ENCODE peak calls at places on chromosomes 11 and 22, in five cellular contexts. A is neural crest cell; I is amygdala; V is IMR-90; F is activated effector memory CD4-positive, alpha-beta T cell treated with Interleukin-2 at 50 U/mL for 16 hours. N is an unnamed sample.

GRCh38 chr11:1226981-1227550 is 4.2 kb downstream of the MUC5B start:
- DNase-seq in A (no peak), I (no peak), V (peak; percentile 4), F (no peak), N (peak; percentile 18)

GRCh38 chr11:82682003-82682751 is 51.5 kb downstream of the FAM181B start:
- DNase-seq in A (no peak), I (peak; percentile 4), V (peak; percentile 75), F (no peak), N (peak; percentile 73)

GRCh38 chr11:19447150-19447566 is 206.4 kb upstream of the E2F8 start:
- DNase-seq in A (no peak), I (no peak), V (peak; percentile 60), F (no peak), N (peak; percentile 46)

GRCh38 chr11:75103380-75104026 is 6.8 kb upstream of the OR2AT4 start:
- DNase-seq in A (no peak), I (no peak), V (peak; percentile 86), F (no peak), N (peak; percentile 85)

GRCh38 chr22:27241430-27242110 is 560.0 kb downstream of the MN1 start:
- DNase-seq in A (no peak), I (peak; percentile 49), V (no peak), F (no peak), N (no peak)

GRCh38 chr11:38307455-38307854 is 1709.4 kb upstream of the RAG2 start:
- DNase-seq in A (no peak), I (no peak), V (no peak), F (no peak), N (no peak)

GRCh38 chr11:117663826-117664225 is 133.2 kb downstream of the DSCAML1 start:
- DNase-seq in A (no peak), I (peak; percentile 55), V (no peak), F (no peak), N (no peak)

GRCh38 chr11:9943346-9944110 is 279.7 kb downstream of the SWAP70 start:
- DNase-seq in A (no peak), I (no peak), V (peak; percentile 97), F (no peak), N (peak; percentile 58)

GRCh38 chr11:108093128-108093904 is 28.1 kb upstream of the ACAT1 start:
- DNase-seq in A (no peak), I (no peak), V (peak; percentile 78), F (no peak), N (peak; percentile 47)

GRCh38 chr22:37880668-37881440 is 25.2 kb upstream of the MICALL1 start:
- DNase-seq in A (no peak), I (peak; percentile 70), V (peak; percentile 84), F (no peak), N (peak; percentile 73)

GRCh38 chr11:35166369-35167360 is 27.7 kb downstream of the CD44 start:
- DNase-seq in A (no peak), I (peak; percentile 61), V (peak; percentile 93), F (no peak), N (peak; percentile 99)

GRCh38 chr11:25436326-25436725 is 895.6 kb upstream of the ANO3 start:
- DNase-seq in A (no peak), I (no peak), V (no peak), F (no peak), N (no peak)

GRCh38 chr11:125179895-125180294 is 15.3 kb downstream of the PKNOX2 start:
- DNase-seq in A (no peak), I (no peak), V (no peak), F (no peak), N (no peak)

GRCh38 chr11:47270331-47271271 is 668 bp downstream of the MADD start:
- DNase-seq in A (no peak), I (peak; percentile 8), V (peak; percentile 72), F (peak; percentile 14), N (peak; percentile 59)

GRCh38 chr11:7892751-7893356 is 38.2 kb downstream of the OR10A6 start:
- DNase-seq in A (no peak), I (no peak), V (peak; percentile 74), F (no peak), N (peak; percentile 83)

GRCh38 chr11:63769044-63769718 is 606 bp upstream of the ZFTA start:
- DNase-seq in A (peak; percentile 24), I (no peak), V (no peak), F (peak; percentile 13), N (peak; percentile 64)

GRCh38 chr22:50252081-50253045 is 1.3 kb upstream of the HDAC10 start:
- DNase-seq in A (peak; percentile 52), I (peak; percentile 48), V (peak; percentile 52), F (peak; percentile 64), N (peak; percentile 76)

GRCh38 chr11:96272542-96273306 is 70.3 kb downstream of the MAML2 start:
- DNase-seq in A (no peak), I (no peak), V (peak; percentile 51), F (no peak), N (no peak)

GRCh38 chr22:37414288-37414687 is 13.0 kb downstream of the ELFN2 start:
- DNase-seq in A (no peak), I (no peak), V (no peak), F (no peak), N (no peak)

GRCh38 chr11:14041040-14041439 is 78.5 kb downstream of the SPON1 start:
- DNase-seq in A (no peak), I (no peak), V (peak; percentile 22), F (no peak), N (peak; percentile 26)

GRCh38 chr22:23192558-23192957 is 12.2 kb downstream of the BCR start:
- DNase-seq in A (no peak), I (no peak), V (no peak), F (no peak), N (no peak)

GRCh38 chr22:40414838-40415505 is 44.6 kb downstream of the SGSM3 start:
- DNase-seq in A (no peak), I (no peak), V (no peak), F (no peak), N (no peak)

GRCh38 chr22:27719535-27720227 is 81.9 kb downstream of the MN1 start:
- DNase-seq in A (no peak), I (peak; percentile 20), V (peak; percentile 16), F (no peak), N (peak; percentile 4)

GRCh38 chr11:71946144-71946571 is 17.3 kb downstream of the RNF121 start:
- DNase-seq in A (no peak), I (no peak), V (peak; percentile 78), F (no peak), N (peak; percentile 72)

GRCh38 chr11:30873924-30874323 is 287.8 kb upstream of the MPPED2 start:
- DNase-seq in A (no peak), I (no peak), V (no peak), F (no peak), N (no peak)

GRCh38 chr11:61529537-61530225 is 21.1 kb downstream of the LRRC10B start:
- DNase-seq in A (no peak), I (no peak), V (no peak), F (no peak), N (no peak)

GRCh38 chr11:78773077-78773476 is 198.4 kb upstream of the NARS2 start:
- DNase-seq in A (no peak), I (no peak), V (peak; percentile 71), F (no peak), N (no peak)

GRCh38 chr11:64675417-64676252 is 47.4 kb downstream of the NRXN2 start:
- DNase-seq in A (no peak), I (peak; percentile 81), V (peak; percentile 82), F (no peak), N (peak; percentile 65)

GRCh38 chr11:22927793-22928192 is 67.5 kb upstream of the CCDC179 start:
- DNase-seq in A (no peak), I (no peak), V (no peak), F (no peak), N (no peak)

GRCh38 chr11:57316017-57316416 is 8.7 kb downstream of the TNKS1BP1 start:
- DNase-seq in A (no peak), I (no peak), V (no peak), F (no peak), N (no peak)

GRCh38 chr11:30433831-30434230 is 110.9 kb downstream of the ARL14EP start:
- DNase-seq in A (no peak), I (no peak), V (no peak), F (no peak), N (no peak)